ENCODE peak calls at places on chromosomes 3 and 15, in seven cellular contexts. T is foreskin fibroblast, N is left kidney, Z is uterus, F is ELR, M is kidney epithelial cell, S is heart right ventricle. U is an unnamed sample.

GRCh38 chr3:71240035-71240434 is 343.5 kb downstream of the FOXP1 start:
- DNase-seq in T (no peak), N (no peak), Z (no peak), F (no peak), M (no peak), S (peak; percentile 23), U (no peak)

GRCh38 chr3:71185733-71186455 is 397.6 kb downstream of the FOXP1 start:
- DNase-seq in T (peak; percentile 53), N (no peak), Z (no peak), F (peak; percentile 67), M (no peak), S (no peak), U (no peak)

GRCh38 chr15:86021281-86022264 is 58.1 kb upstream of the AGBL1 start:
- DNase-seq in T (peak; percentile 1), N (peak; percentile 13), Z (no peak), F (peak; percentile 27), M (no peak), S (no peak), U (no peak)

GRCh38 chr3:167653750-167654149 is at the start of gene WDR49:
- DNase-seq in T (no peak), N (no peak), Z (no peak), F (no peak), M (no peak), S (peak; percentile 8), U (no peak)

GRCh38 chr15:70447081-70447480 is 316.3 kb downstream of the UACA start:
- DNase-seq in T (no peak), N (no peak), Z (no peak), F (no peak), M (no peak), S (no peak), U (peak; percentile 27)

GRCh38 chr15:61383421-61383820 is 154.3 kb upstream of the RORA start:
- DNase-seq in T (peak; percentile 95), N (no peak), Z (no peak), F (peak; percentile 48), M (peak; percentile 9), S (no peak), U (no peak)

GRCh38 chr3:157753753-157754152 is 250.5 kb upstream of the VEPH1 start:
- DNase-seq in T (no peak), N (no peak), Z (no peak), F (no peak), M (no peak), S (no peak), U (no peak)

GRCh38 chr15:58985443-58985842 is 2.0 kb upstream of the RNF111 start:
- DNase-seq in T (peak; percentile 64), N (no peak), Z (peak; percentile 64), F (peak; percentile 47), M (no peak), S (no peak), U (no peak)

GRCh38 chr3:113243071-113243470 is 31.7 kb downstream of the BOC start:
- DNase-seq in T (no peak), N (no peak), Z (no peak), F (no peak), M (no peak), S (no peak), U (no peak)

GRCh38 chr15:57527382-57528091 is 64.2 kb upstream of the MYZAP start:
- DNase-seq in T (peak; percentile 91), N (peak; percentile 93), Z (peak; percentile 69), F (peak; percentile 85), M (peak; percentile 67), S (peak; percentile 58), U (peak; percentile 66)

GRCh38 chr3:142886938-142887337 is 1.9 kb downstream of the PCOLCE2 start:
- DNase-seq in T (peak; percentile 65), N (no peak), Z (no peak), F (peak; percentile 89), M (no peak), S (no peak), U (no peak)

GRCh38 chr15:91921821-91922198 is 68.3 kb downstream of the SLCO3A1 start:
- DNase-seq in T (no peak), N (no peak), Z (peak; percentile 38), F (no peak), M (no peak), S (no peak), U (no peak)

GRCh38 chr15:77944002-77944867 is 133.3 kb downstream of the TBC1D2B start:
- DNase-seq in T (peak; percentile 89), N (peak; percentile 96), Z (peak; percentile 84), F (peak; percentile 84), M (peak; percentile 47), S (peak; percentile 92), U (peak; percentile 93)

GRCh38 chr3:10581251-10581650 is 75.9 kb upstream of the ATP2B2 start:
- DNase-seq in T (no peak), N (no peak), Z (no peak), F (no peak), M (no peak), S (no peak), U (no peak)

GRCh38 chr3:30628188-30628930 is 22.0 kb downstream of the TGFBR2 start:
- DNase-seq in T (no peak), N (peak; percentile 54), Z (no peak), F (no peak), M (no peak), S (no peak), U (no peak)

GRCh38 chr15:39487180-39487735 is 93.6 kb upstream of the THBS1 start:
- DNase-seq in T (no peak), N (no peak), Z (no peak), F (no peak), M (no peak), S (no peak), U (no peak)

GRCh38 chr3:51673181-51673801 is 2.2 kb downstream of the TEX264 start:
- DNase-seq in T (no peak), N (peak; percentile 44), Z (no peak), F (no peak), M (no peak), S (no peak), U (peak; percentile 38)

GRCh38 chr3:126351086-126351770 is 6.0 kb downstream of the KLF15 start:
- DNase-seq in T (no peak), N (no peak), Z (peak; percentile 9), F (no peak), M (no peak), S (no peak), U (no peak)

GRCh38 chr3:18559323-18559972 is 134.3 kb upstream of the SATB1 start:
- DNase-seq in T (peak; percentile 1), N (peak; percentile 89), Z (no peak), F (peak; percentile 36), M (no peak), S (peak; percentile 13), U (no peak)

GRCh38 chr15:55618396-55618795 is 30.3 kb upstream of the PYGO1 start:
- DNase-seq in T (no peak), N (no peak), Z (no peak), F (no peak), M (no peak), S (no peak), U (no peak)

GRCh38 chr3:22713936-22714335 is 489.2 kb upstream of the UBE2E2 start:
- DNase-seq in T (peak; percentile 93), N (no peak), Z (no peak), F (peak; percentile 55), M (peak; percentile 86), S (no peak), U (no peak)

GRCh38 chr3:194287392-194287791 is 63.7 kb downstream of the CPN2 start:
- DNase-seq in T (no peak), N (no peak), Z (no peak), F (no peak), M (no peak), S (no peak), U (no peak)

GRCh38 chr3:30649572-30650310 is 43.3 kb downstream of the TGFBR2 start:
- DNase-seq in T (peak; percentile 89), N (no peak), Z (no peak), F (no peak), M (no peak), S (no peak), U (no peak)

GRCh38 chr3:146577662-146578061 is 27.5 kb downstream of the PLSCR5 start:
- DNase-seq in T (peak; percentile 78), N (peak; percentile 64), Z (peak; percentile 45), F (peak; percentile 68), M (no peak), S (peak; percentile 19), U (peak; percentile 17)